ENCODE peak calls at places on chromosomes 1 and 21, in five cellular contexts. U is mucosa of descending colon; D is activated T-helper 1 cell treated with anti-CD3 and anti-CD28 coated beads, Interleukin-12 subunit alpha, Interleukin-12 subunit beta, Interleukin-2, Interleukin-4 antibody, amounts not matched to agents 30 ng/mL and 10 ng/mL and 1 ng/mL, durations not matched to agents 14 hours and 24 hours and 36 hours; H is AG08395; Y is GM19239. R is an unnamed sample.

GRCh38 chr1:11180342-11180744 is 8.8 kb upstream of the ANGPTL7 start:
- DNase-seq in U (no peak), D (no peak), H (peak; percentile 81), Y (no peak), R (no peak)

GRCh38 chr1:205750683-205751651 is 985 bp upstream of the NUCKS1 start:
- DNase-seq in U (no peak), D (no peak), H (no peak), Y (no peak), R (no peak)

GRCh38 chr1:207793327-207793726 is 41.5 kb downstream of the CD46 start:
- DNase-seq in U (no peak), D (no peak), H (no peak), Y (no peak), R (no peak)

GRCh38 chr1:193417420-193417819 is 231.0 kb upstream of the B3GALT2 start:
- DNase-seq in U (no peak), D (no peak), H (no peak), Y (no peak), R (no peak)

GRCh38 chr1:78419309-78419708 is 71.5 kb upstream of the PTGFR start:
- DNase-seq in U (no peak), D (no peak), H (peak; percentile 76), Y (no peak), R (no peak)

GRCh38 chr1:58896211-58897183 is 112.7 kb upstream of the JUN start:
- DNase-seq in U (peak; percentile 89), D (no peak), H (no peak), Y (no peak), R (no peak)

GRCh38 chr1:243786546-243786945 is 63.5 kb downstream of the AKT3 start:
- DNase-seq in U (no peak), D (no peak), H (no peak), Y (no peak), R (no peak)

GRCh38 chr1:207824691-207825090 is 72.8 kb downstream of the CD46 start:
- DNase-seq in U (no peak), D (no peak), H (peak; percentile 35), Y (no peak), R (no peak)

GRCh38 chr1:66938618-66939017 is 13.8 kb downstream of the MIER1 start:
- DNase-seq in U (no peak), D (no peak), H (peak; percentile 19), Y (no peak), R (no peak)

GRCh38 chr1:67572217-67572593 is 112.8 kb upstream of the GADD45A start:
- DNase-seq in U (no peak), D (no peak), H (no peak), Y (no peak), R (no peak)

GRCh38 chr1:65265296-65266271 is 43.8 kb upstream of the DNAJC6 start:
- DNase-seq in U (peak; percentile 39), D (peak; percentile 16), H (peak; percentile 67), Y (no peak), R (peak; percentile 38)

GRCh38 chr1:54334996-54335395 is 71.2 kb downstream of the SSBP3 start:
- DNase-seq in U (no peak), D (no peak), H (peak; percentile 52), Y (no peak), R (no peak)

GRCh38 chr1:114671939-114672275 is 2.1 kb upstream of the DENND2C start:
- DNase-seq in U (peak; percentile 27), D (no peak), H (no peak), Y (no peak), R (no peak)

GRCh38 chr1:160097911-160098851 is at the start of gene IGSF8:
- DNase-seq in U (peak; percentile 97), D (peak; percentile 85), H (peak; percentile 89), Y (peak; percentile 90), R (peak; percentile 96)

GRCh38 chr21:36663033-36663855 is 35.7 kb upstream of the SIM2 start:
- DNase-seq in U (no peak), D (no peak), H (no peak), Y (no peak), R (no peak)

GRCh38 chr1:64183380-64183984 is 19.9 kb upstream of the UBE2U start:
- DNase-seq in U (no peak), D (no peak), H (no peak), Y (no peak), R (no peak)

GRCh38 chr1:150808851-150809250 is 791 bp upstream of the CTSK start:
- DNase-seq in U (no peak), D (no peak), H (peak; percentile 41), Y (no peak), R (no peak)

GRCh38 chr1:151143057-151143435 is 3.4 kb downstream of the SEMA6C start:
- DNase-seq in U (no peak), D (no peak), H (no peak), Y (no peak), R (no peak)

GRCh38 chr1:12434174-12434573 is 183.8 kb downstream of the DHRS3 start:
- DNase-seq in U (no peak), D (peak; percentile 70), H (peak; percentile 33), Y (peak; percentile 12), R (no peak)

GRCh38 chr1:64041366-64042131 is 161.9 kb upstream of the UBE2U start:
- DNase-seq in U (no peak), D (no peak), H (no peak), Y (no peak), R (no peak)

GRCh38 chr1:202289009-202289408 is 52.7 kb downstream of the UBE2T start:
- DNase-seq in U (no peak), D (no peak), H (no peak), Y (no peak), R (no peak)

GRCh38 chr1:231091853-231092301 is 51.8 kb upstream of the FAM89A start:
- DNase-seq in U (peak; percentile 67), D (no peak), H (no peak), Y (peak; percentile 4), R (peak; percentile 28)

GRCh38 chr1:64956733-64957441 is 9.5 kb downstream of the JAK1 start:
- DNase-seq in U (no peak), D (peak; percentile 14), H (no peak), Y (peak; percentile 58), R (peak; percentile 73)

GRCh38 chr1:145961109-145961424 is 3.2 kb upstream of the LIX1L start:
- DNase-seq in U (no peak), D (no peak), H (no peak), Y (no peak), R (no peak)

GRCh38 chr1:155277896-155278688 is 829 bp downstream of the HCN3 start:
- DNase-seq in U (peak; percentile 81), D (peak; percentile 64), H (peak; percentile 47), Y (peak; percentile 69), R (peak; percentile 80)

GRCh38 chr1:8077120-8077573 is 51.0 kb upstream of the ERRFI1 start:
- DNase-seq in U (peak; percentile 54), D (no peak), H (peak; percentile 82), Y (no peak), R (no peak)

GRCh38 chr1:4825841-4826450 is 171.5 kb downstream of the AJAP1 start:
- DNase-seq in U (no peak), D (no peak), H (no peak), Y (peak; percentile 26), R (peak; percentile 45)

GRCh38 chr1:180842052-180842451 is 70.6 kb upstream of the KIAA1614 start:
- DNase-seq in U (no peak), D (no peak), H (peak; percentile 70), Y (no peak), R (no peak)

R was measured in GM20000.